ENCODE peak calls at places on chromosome 1, in seven cellular contexts. R is right lobe of liver; A is CD4-positive, CD25-positive, alpha-beta regulatory T cell; W is GM23338; P is psoas muscle; C is ovary; T is CD8-positive, alpha-beta memory T cell. K is an unnamed sample.
A peak's percentile ranks its signal among the peaks of the same experiment; 100 is the strongest.

GRCh38 chr1:110338200-110339039 is 757 bp upstream of the RBM15 start:
- DNase-seq in T (peak; percentile 97), A (peak; percentile 93), W (peak; percentile 100), P (peak; percentile 92), C (peak; percentile 94), R (peak; percentile 97), K (peak; percentile 100)

GRCh38 chr1:117928881-117929339 is 511 bp downstream of the GDAP2 start:
- DNase-seq in C (no peak), P (peak; percentile 57), W (peak; percentile 79), A (peak; percentile 26), T (peak; percentile 78), R (peak; percentile 65), K (peak; percentile 74)

GRCh38 chr1:3038113-3038551 is 16.9 kb downstream of the ACTRT2 start:
- DNase-seq in R (peak; percentile 46), C (peak; percentile 9), W (no peak), P (no peak), T (peak; percentile 43), A (no peak), K (no peak)

GRCh38 chr1:210233495-210234253 is 1.1 kb downstream of the SERTAD4 start:
- DNase-seq in W (peak; percentile 61), P (peak; percentile 33), C (peak; percentile 65), A (no peak), R (no peak), T (no peak), K (peak; percentile 23)

GRCh38 chr1:66044912-66045311 is 252.2 kb downstream of the PDE4B start:
- DNase-seq in P (no peak), T (no peak), C (no peak), R (no peak), A (no peak), W (no peak), K (peak; percentile 1)

GRCh38 chr1:228014235-228014930 is 7.6 kb downstream of the WNT3A start:
- DNase-seq in T (no peak), A (no peak), C (peak; percentile 14), W (no peak), R (peak; percentile 48), P (no peak), K (no peak)

GRCh38 chr1:29166291-29166878 is 15.3 kb downstream of the SRSF4 start:
- DNase-seq in P (no peak), A (no peak), T (no peak), C (no peak), R (no peak), W (no peak), K (peak; percentile 88)

GRCh38 chr1:185532853-185533252 is 201.3 kb upstream of the HMCN1 start:
- DNase-seq in P (no peak), W (no peak), R (no peak), C (no peak), A (no peak), T (no peak), K (no peak)

DNA sequence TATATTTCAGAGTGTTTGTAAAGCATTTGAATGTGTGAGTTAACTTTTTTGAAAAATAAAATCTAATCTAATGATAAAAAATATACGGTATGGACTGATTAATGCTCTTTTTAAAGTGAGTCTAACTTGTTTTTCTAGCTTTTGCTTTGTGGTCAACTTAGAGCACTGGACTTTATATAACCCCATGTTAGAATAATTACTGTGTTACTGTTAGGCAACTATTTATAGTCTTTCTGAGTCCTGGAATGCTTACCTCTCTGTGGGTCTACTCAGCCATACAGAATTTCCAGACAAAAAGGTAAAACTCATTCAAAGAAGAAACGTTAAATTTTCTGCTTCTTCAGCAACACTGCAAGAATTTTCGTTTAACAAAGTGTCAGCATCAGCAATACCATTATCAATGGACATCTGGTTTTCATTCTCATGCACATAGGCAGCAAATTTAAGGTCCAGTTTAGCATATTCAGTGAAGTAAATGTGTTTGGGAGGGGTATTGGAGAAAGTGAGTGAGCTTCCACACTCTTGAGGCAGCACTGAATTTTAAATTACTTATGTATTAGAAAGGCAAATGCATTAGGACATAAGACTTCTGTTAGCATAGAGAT is 664.7 kb upstream of the NEGR1 start:
- DNase-seq in P (no peak), R (no peak), T (no peak), C (no peak), W (no peak), A (no peak), K (no peak)
- H3K4me1 ChIP-seq in P (no peaks in the 10 kb centered on the region), R (no peaks in the 10 kb centered on the region), T (no peaks in the 10 kb centered on the region), C (no peaks in the 10 kb centered on the region), W (peaks cover 37% of the 10 kb centered on the region), A (no peaks in the 10 kb centered on the region), K (no peaks in the 10 kb centered on the region)

GRCh38 chr1:9908846-9909221 is 1.2 kb downstream of the CTNNBIP1 start:
- DNase-seq in C (no peak), A (no peak), T (no peak), R (no peak), W (no peak), P (no peak), K (peak; percentile 81)
- H3K4me3 ChIP-seq in C (peak overlapping the region; percentile 93), A (peak overlapping the region; percentile 66), T (peak overlapping the region; percentile 36), R (no peak overlapping the region), W (peak overlapping the region; percentile 80), P (peak overlapping the region; percentile 79), K (no peak overlapping the region)

DNA sequence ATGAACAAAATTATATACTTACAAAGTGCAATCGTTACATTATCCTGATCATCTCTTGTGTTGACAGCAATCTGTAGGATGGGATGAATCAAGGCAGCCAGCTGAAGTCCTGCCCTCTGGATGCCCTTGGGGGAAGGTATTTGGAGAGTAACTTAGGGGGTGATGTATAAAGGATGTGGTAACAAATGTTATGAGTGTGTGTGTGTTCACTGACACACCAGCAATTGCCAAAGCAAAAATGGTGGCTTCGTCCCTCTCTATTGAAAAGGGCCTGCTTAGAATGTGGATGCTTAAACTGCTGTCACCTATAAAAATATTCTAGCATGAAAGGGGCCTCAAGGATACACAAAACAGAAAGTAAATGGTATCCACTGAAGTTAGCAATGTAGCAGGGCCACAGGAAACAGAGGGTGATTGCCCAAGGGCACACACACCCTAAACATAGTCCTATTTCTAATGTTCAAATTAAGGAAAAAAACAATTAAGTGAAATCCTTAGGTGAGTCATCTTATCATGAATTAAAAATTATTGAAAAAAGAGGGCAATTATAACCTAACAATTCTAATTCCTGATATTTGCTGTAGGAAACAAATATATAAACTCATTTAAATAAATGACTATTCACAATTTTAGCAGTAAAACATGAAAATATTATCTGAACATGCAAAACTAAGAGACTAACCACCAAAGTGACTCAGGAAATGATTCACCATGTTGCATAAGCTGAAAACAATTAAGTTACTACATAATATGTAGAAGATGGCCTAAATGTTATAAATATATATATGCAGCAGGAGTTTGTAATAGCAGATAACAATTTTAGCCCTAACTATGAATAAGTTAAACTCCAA is 15.2 kb upstream of the AIM2 start:
- DNase-seq in R (no peak), C (no peak), A (no peak), W (no peak), T (no peak), P (no peak), K (no peak)
- H3K4me1 ChIP-seq in R (no peaks in the 10 kb centered on the region), C (no peaks in the 10 kb centered on the region), A (no peaks in the 10 kb centered on the region), W (no peaks in the 10 kb centered on the region), T (no peaks in the 10 kb centered on the region), P (no peaks in the 10 kb centered on the region), K (no peaks in the 10 kb centered on the region)

GRCh38 chr1:50979964-50980363 is 9.9 kb downstream of the CDKN2C start:
- DNase-seq in A (no peak), R (no peak), C (no peak), P (no peak), T (no peak), W (no peak), K (no peak)
- H3K4me3 ChIP-seq in A (no peak overlapping the region), R (no peak overlapping the region), C (no peak overlapping the region), P (peak overlapping the region; percentile 92), T (no peak overlapping the region), W (no peak overlapping the region), K (no peak overlapping the region)

GRCh38 chr1:175176246-175176645 is 16.3 kb downstream of the KIAA0040 start:
- DNase-seq in R (no peak), C (no peak), W (no peak), P (no peak), A (no peak), T (no peak), K (no peak)

GRCh38 chr1:175179837-175180590 is 12.6 kb downstream of the KIAA0040 start:
- DNase-seq in T (no peak), A (no peak), P (no peak), R (no peak), W (no peak), C (no peak), K (no peak)

GRCh38 chr1:175174702-175175102 is 17.9 kb downstream of the KIAA0040 start:
- DNase-seq in T (no peak), C (no peak), P (no peak), A (no peak), W (no peak), R (no peak), K (no peak)

GRCh38 chr1:175178456-175178855 is 14.1 kb downstream of the KIAA0040 start:
- DNase-seq in C (no peak), R (no peak), W (no peak), P (no peak), A (no peak), T (no peak), K (no peak)

GRCh38 chr1:175178056-175178455 is 14.5 kb downstream of the KIAA0040 start:
- DNase-seq in C (no peak), T (no peak), P (no peak), A (no peak), R (no peak), W (peak; percentile 18), K (no peak)
- H3K4me1 ChIP-seq in C (peaks cover 3% of the 10 kb centered on the region), T (peaks cover 43% of the 10 kb centered on the region), P (peaks cover 17% of the 10 kb centered on the region), A (peaks cover 53% of the 10 kb centered on the region), R (no peaks in the 10 kb centered on the region), W (no peaks in the 10 kb centered on the region), K (no peaks in the 10 kb centered on the region)

DNA sequence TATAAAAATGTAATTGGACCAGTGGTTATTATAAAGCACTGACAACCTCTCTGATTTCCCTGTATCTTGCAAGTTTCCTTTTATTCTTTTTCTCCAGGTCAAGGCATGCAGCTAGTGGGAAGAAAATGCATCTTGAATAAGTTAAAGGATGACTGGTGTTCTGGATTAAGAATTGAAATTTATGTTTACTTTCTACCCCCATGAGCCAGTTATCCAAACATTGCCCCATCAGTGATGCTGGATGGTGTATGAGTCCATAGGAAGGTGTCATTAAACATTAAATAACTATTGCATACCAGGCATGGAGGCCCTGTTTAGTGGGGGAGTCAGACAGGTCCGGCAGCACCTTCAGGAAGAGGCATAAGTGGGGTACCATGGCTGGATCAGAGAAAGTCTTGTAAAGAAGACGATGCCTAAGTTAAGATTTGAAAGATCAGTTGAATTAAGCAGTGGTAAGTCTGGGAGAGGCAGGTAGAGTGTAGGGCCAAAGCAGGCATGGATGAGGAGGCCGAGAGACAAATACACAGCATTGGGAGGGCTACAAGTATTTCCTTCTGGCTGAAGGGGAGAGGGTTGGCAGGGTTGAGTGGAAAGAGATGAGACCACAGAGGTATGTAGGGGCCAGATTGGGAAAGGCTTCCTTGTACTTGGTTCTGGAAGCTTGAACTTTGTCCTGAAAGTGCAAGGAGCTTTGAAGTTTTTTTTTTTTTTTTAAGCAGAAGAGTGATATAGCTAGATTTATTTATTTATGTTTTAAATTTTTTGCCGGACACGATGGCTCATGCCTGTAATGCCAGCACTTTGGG is 5.7 kb downstream of the SZRD1 start:
- DNase-seq in R (no peak), C (no peak), A (no peak), T (no peak), W (no peak), P (no peak), K (peak; percentile 45)
- H3K4me3 ChIP-seq in R (no peak overlapping the region), C (no peak overlapping the region), A (no peak overlapping the region), T (no peak overlapping the region), W (no peak overlapping the region), P (no peak overlapping the region), K (no peak overlapping the region)

GRCh38 chr1:204975021-204975420 is 68.0 kb upstream of the CNTN2 start:
- DNase-seq in R (no peak), T (peak; percentile 12), C (no peak), W (no peak), A (no peak), P (no peak), K (no peak)
- H3K4me1 ChIP-seq in R (no peaks in the 10 kb centered on the region), T (no peaks in the 10 kb centered on the region), C (no peaks in the 10 kb centered on the region), W (no peaks in the 10 kb centered on the region), A (no peaks in the 10 kb centered on the region), P (no peaks in the 10 kb centered on the region), K (no peaks in the 10 kb centered on the region)

K was measured in small intestine.